ENCODE peak calls at places on chromosomes 3 and 15, in nine cellular contexts. P is heart left ventricle, G is uterus, Z is adrenal gland, E is HepG2, I is A549, T is IMR-90, Y is GM12891, X is spleen. U is an unnamed sample.

GRCh38 chr3:173038484-173038871 is 102.6 kb downstream of the SPATA16 start:
- DNase-seq in P (no peak), G (no peak), Z (no peak), E (no peak), I (no peak), T (no peak), Y (no peak), X (no peak), U (no peak)

GRCh38 chr3:151419806-151420205 is 35.3 kb upstream of the P2RY12 start:
- DNase-seq in P (no peak), G (no peak), Z (no peak), E (no peak), I (no peak), T (no peak), Y (no peak), X (no peak), U (no peak)

GRCh38 chr15:41894791-41895463 is 1.1 kb upstream of the SPTBN5 start:
- DNase-seq in P (peak; percentile 90), G (peak; percentile 63), Z (peak; percentile 84), E (peak; percentile 35), I (no peak), T (peak; percentile 78), Y (peak; percentile 92), X (peak; percentile 96), U (no peak)

GRCh38 chr3:147521646-147522045 is 112.5 kb downstream of the ZIC1 start:
- DNase-seq in P (no peak), G (no peak), Z (no peak), E (no peak), I (no peak), T (peak; percentile 37), Y (no peak), X (no peak), U (no peak)

GRCh38 chr3:118782755-118783202 is 251.9 kb downstream of the IGSF11 start:
- DNase-seq in P (no peak), G (no peak), Z (no peak), E (no peak), I (no peak), T (no peak), Y (peak; percentile 17), X (no peak), U (no peak)

GRCh38 chr15:78077053-78077859 is at the start of gene TBC1D2B:
- DNase-seq in P (peak; percentile 75), G (peak; percentile 58), Z (peak; percentile 76), E (no peak), I (peak; percentile 55), T (peak; percentile 48), Y (peak; percentile 81), X (peak; percentile 94), U (peak; percentile 73)

GRCh38 chr3:41247590-41247989 is 48.3 kb downstream of the CTNNB1 start:
- DNase-seq in P (no peak), G (no peak), Z (no peak), E (peak; percentile 95), I (no peak), T (no peak), Y (no peak), X (no peak), U (no peak)

GRCh38 chr3:46289551-46289950 is 47.3 kb downstream of the CCR3 start:
- DNase-seq in P (no peak), G (no peak), Z (no peak), E (no peak), I (no peak), T (no peak), Y (no peak), X (no peak), U (no peak)

GRCh38 chr3:45473841-45474240 is 85.5 kb downstream of the LARS2 start:
- DNase-seq in P (no peak), G (peak; percentile 49), Z (no peak), E (no peak), I (no peak), T (peak; percentile 33), Y (no peak), X (no peak), U (no peak)

GRCh38 chr15:29750754-29751153 is 71.5 kb downstream of the TJP1 start:
- DNase-seq in P (no peak), G (no peak), Z (no peak), E (no peak), I (no peak), T (no peak), Y (no peak), X (no peak), U (no peak)

GRCh38 chr3:120072867-120073525 is 21.3 kb downstream of the GSK3B start:
- DNase-seq in P (no peak), G (no peak), Z (no peak), E (no peak), I (no peak), T (no peak), Y (no peak), X (no peak), U (no peak)

GRCh38 chr15:95196176-95196915 is 965.0 kb downstream of the MCTP2 start:
- DNase-seq in P (no peak), G (no peak), Z (no peak), E (no peak), I (no peak), T (no peak), Y (no peak), X (no peak), U (no peak)

GRCh38 chr3:159828542-159828943 is 160.1 kb upstream of the IL12A start:
- DNase-seq in P (no peak), G (no peak), Z (no peak), E (peak; percentile 3), I (peak; percentile 38), T (peak; percentile 68), Y (peak; percentile 21), X (no peak), U (peak; percentile 28)

GRCh38 chr15:44811347-44811746 is 75.0 kb downstream of the TRIM69 start:
- DNase-seq in P (no peak), G (no peak), Z (no peak), E (peak; percentile 24), I (no peak), T (no peak), Y (no peak), X (no peak), U (no peak)

GRCh38 chr3:194686816-194687637 is 1.3 kb downstream of the FAM43A start:
- DNase-seq in P (peak; percentile 72), G (peak; percentile 38), Z (peak; percentile 45), E (no peak), I (no peak), T (peak; percentile 58), Y (no peak), X (peak; percentile 89), U (peak; percentile 56)

GRCh38 chr3:194688946-194689345 is 3.3 kb downstream of the FAM43A start:
- DNase-seq in P (no peak), G (no peak), Z (no peak), E (no peak), I (no peak), T (no peak), Y (no peak), X (no peak), U (no peak)

GRCh38 chr3:194686414-194686815 is 732 bp downstream of the FAM43A start:
- DNase-seq in P (no peak), G (no peak), Z (no peak), E (no peak), I (no peak), T (no peak), Y (no peak), X (no peak), U (no peak)

GRCh38 chr3:194688207-194688711 is 2.6 kb downstream of the FAM43A start:
- DNase-seq in P (peak; percentile 66), G (peak; percentile 39), Z (peak; percentile 27), E (peak; percentile 38), I (no peak), T (peak; percentile 23), Y (no peak), X (peak; percentile 90), U (no peak)

GRCh38 chr3:194687638-194688206 is 2.0 kb downstream of the FAM43A start:
- DNase-seq in P (peak; percentile 82), G (peak; percentile 54), Z (peak; percentile 55), E (no peak), I (peak; percentile 41), T (peak; percentile 51), Y (peak; percentile 61), X (peak; percentile 95), U (peak; percentile 87)
- TF ChIP-seq POLR2A in P (peak; percentile 26), G (no peak), Z (peak; percentile 31), E (no peak), I (no peak), T (no peak), Y (no peak), X (no peak), U (no peak)

DNA sequence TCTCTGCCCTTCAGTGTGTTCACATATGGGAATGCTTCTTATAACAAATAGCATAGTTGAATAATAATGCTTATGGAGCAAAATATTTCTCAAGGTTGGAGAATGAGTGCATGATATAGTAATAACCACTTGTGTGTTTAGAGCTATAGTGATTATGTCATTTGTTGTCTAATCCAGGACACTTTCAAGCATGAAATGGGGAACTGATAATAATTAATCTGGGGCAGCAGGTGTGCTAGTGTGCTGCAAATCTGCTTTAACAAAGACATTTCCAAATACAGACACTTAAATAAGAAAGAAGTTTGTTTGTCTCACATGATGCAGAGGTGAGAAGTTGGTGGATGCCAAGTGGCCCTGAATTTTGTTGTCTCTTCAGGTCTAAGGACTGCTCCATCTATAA is 579.3 kb upstream of the GRM7 start:
- DNase-seq in P (no peak), G (no peak), Z (no peak), E (no peak), I (no peak), T (no peak), Y (no peak), X (no peak), U (no peak)
- TF ChIP-seq POLR2A in P (no peak), G (no peak), Z (no peak), E (no peak), I (no peak), T (no peak), Y (no peak), X (no peak), U (no peak)

GRCh38 chr3:129599607-129600006 is 6.9 kb downstream of the PLXND1 start:
- DNase-seq in P (peak; percentile 83), G (peak; percentile 65), Z (no peak), E (no peak), I (no peak), T (peak; percentile 82), Y (no peak), X (no peak), U (peak; percentile 28)
- TF ChIP-seq POLR2A in P (peak; percentile 34), G (no peak), Z (no peak), E (no peak), I (no peak), T (no peak), Y (no peak), X (no peak), U (no peak)

GRCh38 chr3:52056521-52056967 is at the start of gene DUSP7:
- DNase-seq in P (peak; percentile 87), G (peak; percentile 52), Z (peak; percentile 79), E (no peak), I (peak; percentile 21), T (peak; percentile 46), Y (peak; percentile 76), X (peak; percentile 94), U (peak; percentile 82)

GRCh38 chr3:52057806-52058099 is 1.4 kb upstream of the DUSP7 start:
- DNase-seq in P (no peak), G (no peak), Z (no peak), E (no peak), I (no peak), T (no peak), Y (no peak), X (no peak), U (no peak)

GRCh38 chr3:52056968-52057805 is 816 bp upstream of the DUSP7 start:
- DNase-seq in P (peak; percentile 100), G (peak; percentile 99), Z (peak; percentile 100), E (peak; percentile 97), I (peak; percentile 92), T (peak; percentile 97), Y (peak; percentile 96), X (peak; percentile 100), U (peak; percentile 99)

GRCh38 chr3:52054689-52055511 is 1.5 kb downstream of the DUSP7 start:
- DNase-seq in P (no peak), G (no peak), Z (no peak), E (no peak), I (no peak), T (peak; percentile 15), Y (no peak), X (peak; percentile 84), U (peak; percentile 31)

GRCh38 chr3:52055537-52056351 is 627 bp downstream of the DUSP7 start:
- DNase-seq in P (peak; percentile 70), G (no peak), Z (peak; percentile 54), E (peak; percentile 40), I (peak; percentile 23), T (peak; percentile 57), Y (peak; percentile 61), X (peak; percentile 93), U (peak; percentile 77)
- TF ChIP-seq POLR2A in P (peak; percentile 14), G (no peak), Z (no peak), E (no peak), I (no peak), T (peak; percentile 47), Y (no peak), X (no peak), U (no peak)